ENCODE peak calls at places on chromosomes 11 and 22, in five cellular contexts. J is small intestine, Q is astrocyte of the spinal cord, C is cardiac fibroblast, Y is HCT116. X is an unnamed sample.

GRCh38 chr11:21511835-21512440 is 680.9 kb upstream of the ANO5 start:
- DNase-seq in J (peak; percentile 56), Q (peak; percentile 45), C (peak; percentile 28), Y (peak; percentile 3), X (peak; percentile 45)

GRCh38 chr11:45777127-45777969 is 27.6 kb upstream of the SLC35C1 start:
- DNase-seq in J (no peak), Q (no peak), C (peak; percentile 71), Y (no peak), X (peak; percentile 66)

GRCh38 chr11:95074806-95075563 is 8.3 kb downstream of the SRSF8 start:
- DNase-seq in J (peak; percentile 84), Q (no peak), C (peak; percentile 58), Y (no peak), X (peak; percentile 53)

GRCh38 chr11:110160016-110160415 is 66.8 kb downstream of the ZC3H12C start:
- DNase-seq in J (no peak), Q (peak; percentile 57), C (no peak), Y (no peak), X (peak; percentile 40)

GRCh38 chr22:46027219-46028068 is 50.5 kb upstream of the WNT7B start:
- DNase-seq in J (peak; percentile 86), Q (no peak), C (no peak), Y (no peak), X (no peak)

GRCh38 chr11:123020968-123021367 is 39.3 kb upstream of the BSX start:
- DNase-seq in J (peak; percentile 43), Q (peak; percentile 45), C (peak; percentile 71), Y (peak; percentile 33), X (peak; percentile 66)

GRCh38 chr22:43820671-43821305 is 8.7 kb upstream of the EFCAB6 start:
- DNase-seq in J (peak; percentile 33), Q (no peak), C (no peak), Y (no peak), X (no peak)

GRCh38 chr11:61339490-61339878 is 6.5 kb downstream of the TKFC start:
- DNase-seq in J (no peak), Q (no peak), C (no peak), Y (no peak), X (no peak)

GRCh38 chr22:43897751-43898261 is 6.0 kb upstream of the PNPLA5 start:
- DNase-seq in J (no peak), Q (peak; percentile 76), C (peak; percentile 54), Y (no peak), X (peak; percentile 45)

GRCh38 chr11:62508336-62509058 is 38.1 kb downstream of the AHNAK start:
- DNase-seq in J (peak; percentile 88), Q (peak; percentile 64), C (peak; percentile 63), Y (peak; percentile 39), X (peak; percentile 39)

GRCh38 chr11:132045116-132045515 is 674.7 kb downstream of the NTM start:
- DNase-seq in J (no peak), Q (no peak), C (no peak), Y (no peak), X (no peak)

GRCh38 chr22:31584804-31585160 is 77.2 kb downstream of the PISD start:
- DNase-seq in J (no peak), Q (no peak), C (no peak), Y (no peak), X (no peak)

GRCh38 chr11:71352748-71353147 is 95.4 kb downstream of the DHCR7 start:
- DNase-seq in J (peak; percentile 23), Q (no peak), C (no peak), Y (no peak), X (no peak)

GRCh38 chr11:12581923-12582322 is 92.3 kb upstream of the TEAD1 start:
- DNase-seq in J (peak; percentile 17), Q (peak; percentile 81), C (peak; percentile 71), Y (peak; percentile 38), X (peak; percentile 53)

DNA sequence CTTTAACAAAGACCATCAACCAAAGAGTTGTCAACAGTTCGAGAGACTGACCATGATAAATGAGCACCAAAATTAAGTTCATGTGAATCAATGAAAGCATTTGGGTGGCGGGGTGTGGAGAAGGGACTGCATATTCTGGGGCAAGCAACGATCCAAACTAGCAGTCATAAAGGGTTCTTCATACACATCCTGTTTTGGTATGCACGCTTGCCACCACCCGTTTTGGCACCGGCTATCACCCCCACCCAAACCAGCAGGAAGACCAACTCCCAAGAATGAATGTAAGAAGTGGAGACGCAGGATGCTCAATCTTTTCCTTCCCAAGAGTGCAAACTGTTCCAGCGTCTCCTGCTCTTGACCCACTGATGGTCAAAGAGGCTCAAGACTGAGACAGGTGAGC is 80.8 kb downstream of the SGSM3 start:
- DNase-seq in J (no peak), Q (no peak), C (no peak), Y (no peak), X (no peak)
- H3K4me3 ChIP-seq in J (no peak overlapping the region), Q (no peak overlapping the region), C (no peak overlapping the region), Y (no peak overlapping the region), X (no peak overlapping the region)

GRCh38 chr22:39530692-39531331 is 1.7 kb downstream of the RPS19BP1 start:
- DNase-seq in J (peak; percentile 48), Q (peak; percentile 36), C (peak; percentile 67), Y (no peak), X (peak; percentile 59)
- H3K4me3 ChIP-seq in J (no peak overlapping the region), Q (no peak overlapping the region), C (no peak overlapping the region), Y (peak overlapping the region; percentile 97), X (peak overlapping the region; percentile 15)

GRCh38 chr11:130159657-130160459 is at the start of gene ST14:
- DNase-seq in J (peak; percentile 85), Q (no peak), C (no peak), Y (no peak), X (no peak)
- H3K4me3 ChIP-seq in J (peak within 1 kb of the TSS; percentile 67), Q (no peak within 1 kb of the TSS), C (no peak within 1 kb of the TSS), Y (peak within 1 kb of the TSS; percentile 73), X (no peak within 1 kb of the TSS)

GRCh38 chr11:17077520-17078401 is at the start of gene RPS13:
- DNase-seq in J (peak; percentile 99), Q (peak; percentile 99), C (peak; percentile 99), Y (peak; percentile 98), X (peak; percentile 99)
- H3K4me3 ChIP-seq in J (peak within 1 kb of the TSS; percentile 89), Q (peak within 1 kb of the TSS; percentile 93), C (peak within 1 kb of the TSS; percentile 98), Y (peak within 1 kb of the TSS; percentile 98), X (peak within 1 kb of the TSS; percentile 98)

DNA sequence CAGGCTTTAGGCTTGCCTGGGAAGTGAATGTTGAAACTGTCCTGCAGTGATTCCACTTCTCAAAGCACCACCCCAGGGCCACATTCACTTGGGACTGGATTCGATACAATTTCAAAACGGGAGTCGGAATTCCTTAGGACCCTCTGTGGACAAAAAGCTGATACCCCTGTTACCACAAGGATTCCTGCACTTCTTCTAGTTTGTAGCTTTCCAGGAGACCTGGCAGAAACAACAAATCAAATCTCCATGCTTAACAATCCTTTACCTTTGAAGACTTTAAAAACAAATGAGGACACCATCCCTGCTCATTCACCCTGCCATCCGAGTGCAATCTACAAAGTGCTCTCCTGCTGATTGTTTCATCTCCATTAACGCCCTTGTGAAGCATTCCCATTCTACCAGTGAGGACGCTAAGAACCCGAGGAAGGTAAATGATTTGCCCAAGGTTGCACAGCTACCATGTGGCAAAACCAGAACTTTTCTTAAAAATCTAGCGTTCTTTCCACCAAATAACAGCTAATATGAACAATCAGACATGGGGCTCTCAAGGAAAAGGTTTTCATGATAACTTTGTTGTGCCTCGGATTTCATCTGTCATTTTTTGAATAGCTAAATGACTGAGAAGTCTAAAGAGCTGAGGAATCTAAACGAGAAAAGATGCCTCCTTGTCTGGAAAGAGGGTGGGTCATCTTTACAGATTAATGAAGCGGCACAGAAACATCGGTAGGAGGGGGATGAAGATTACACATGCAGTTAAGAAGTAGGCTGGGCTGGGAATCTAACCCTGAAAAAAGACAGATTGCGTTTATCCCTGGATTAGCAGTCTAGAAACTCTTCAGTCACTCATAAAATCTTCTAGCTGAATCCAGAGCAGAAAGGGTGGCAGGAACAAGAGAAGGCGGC is 722 bp upstream of the MPZL2 start:
- DNase-seq in J (peak; percentile 34), Q (no peak), C (no peak), Y (no peak), X (no peak)
- H3K4me3 ChIP-seq in J (peak overlapping the region; percentile 5), Q (no peak overlapping the region), C (peak overlapping the region; percentile 27), Y (peak overlapping the region; percentile 59), X (no peak overlapping the region)

DNA sequence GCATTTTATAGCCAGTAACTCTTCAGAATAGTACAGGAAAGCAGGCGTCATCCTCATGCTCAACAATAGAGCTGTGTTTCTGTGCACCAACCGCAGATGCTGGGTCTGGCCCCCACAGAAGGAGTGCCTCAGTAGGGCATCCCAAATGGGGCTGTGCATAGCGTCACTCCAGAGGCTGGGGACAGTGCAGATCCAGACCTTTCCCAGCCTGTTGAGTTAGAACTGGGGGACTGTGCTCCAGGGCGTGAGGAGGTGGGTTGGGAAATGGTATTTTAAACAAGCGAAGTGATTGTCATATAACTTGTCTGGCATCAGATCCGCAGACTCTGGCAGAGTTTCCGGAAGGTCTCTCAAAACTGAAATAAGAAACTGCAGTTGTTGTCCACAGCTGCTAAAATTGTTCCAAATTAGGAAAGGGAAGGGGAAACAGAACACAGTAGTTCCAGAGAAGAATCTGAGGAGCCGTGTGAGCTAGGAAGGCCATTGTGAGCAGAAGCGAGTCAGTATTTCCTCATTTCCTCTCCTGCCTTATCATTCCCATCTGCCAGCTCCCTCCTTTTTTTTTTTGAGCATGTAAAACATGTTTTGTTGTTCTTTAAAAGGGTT is 52.2 kb downstream of the JAM3 start:
- DNase-seq in J (no peak), Q (no peak), C (peak; percentile 75), Y (no peak), X (peak; percentile 84)
- H3K4me3 ChIP-seq in J (no peak overlapping the region), Q (no peak overlapping the region), C (peak overlapping the region; percentile 30), Y (no peak overlapping the region), X (peak overlapping the region; percentile 40)